ENCODE peak calls at places on chromosomes 2 and 18, in nine cellular contexts. C is GM20000, Z is fibroblast of the aortic adventitia, I is left ventricle myocardium inferior, D is mucosa of descending colon, H is MM.1S, A is activated B cell treated with CpG ODN at 0.5 μM for 24 hours, P is Calu3, S is hepatocyte. Y is an unnamed sample.

GRCh38 chr2:58070765-58071164 is 24.2 kb downstream of the VRK2 start:
- DNase-seq in C (no peak), Z (no peak), I (no peak), D (no peak), H (no peak), A (no peak), P (no peak), S (no peak), Y (no peak)

GRCh38 chr18:54558609-54559585 is 32.1 kb upstream of the DYNAP start:
- DNase-seq in C (peak), Z (peak), I (no peak), D (no peak), H (peak), A (no peak), P (peak), S (peak), Y (no peak)

GRCh38 chr2:45845058-45845457 is 193.6 kb downstream of the PRKCE start:
- DNase-seq in C (no peak), Z (no peak), I (no peak), D (no peak), H (peak), A (no peak), P (no peak), S (no peak), Y (no peak)

GRCh38 chr2:59691518-59692190 is 861.8 kb downstream of the BCL11A start:
- DNase-seq in C (no peak), Z (no peak), I (no peak), D (no peak), H (no peak), A (no peak), P (peak), S (no peak), Y (no peak)

GRCh38 chr2:128302011-128302743 is 16.5 kb downstream of the HS6ST1 start:
- DNase-seq in C (no peak), Z (no peak), I (no peak), D (no peak), H (no peak), A (no peak), P (no peak), S (no peak), Y (no peak)

GRCh38 chr2:205964111-205964761 is 121.7 kb downstream of the INO80D start:
- DNase-seq in C (no peak), Z (no peak), I (no peak), D (no peak), H (no peak), A (no peak), P (no peak), S (no peak), Y (no peak)

GRCh38 chr2:67050621-67051020 is 346.5 kb upstream of the ETAA1 start:
- DNase-seq in C (no peak), Z (peak), I (no peak), D (no peak), H (no peak), A (no peak), P (no peak), S (no peak), Y (no peak)

GRCh38 chr2:47050762-47051161 is 104.3 kb downstream of the STPG4 start:
- DNase-seq in C (no peak), Z (no peak), I (no peak), D (no peak), H (no peak), A (no peak), P (no peak), S (no peak), Y (no peak)

GRCh38 chr18:34957119-34957863 is 83.9 kb upstream of the MAPRE2 start:
- DNase-seq in C (no peak), Z (no peak), I (no peak), D (no peak), H (no peak), A (no peak), P (no peak), S (no peak), Y (no peak)

GRCh38 chr2:44964704-44965343 is 23.3 kb downstream of the SIX3 start:
- DNase-seq in C (no peak), Z (no peak), I (no peak), D (no peak), H (no peak), A (no peak), P (peak), S (no peak), Y (peak)

GRCh38 chr2:84782717-84783442 is 98.0 kb downstream of the TRABD2A start:
- DNase-seq in C (no peak), Z (no peak), I (no peak), D (no peak), H (no peak), A (no peak), P (no peak), S (no peak), Y (no peak)

GRCh38 chr18:46071894-46072867 is at the start of gene PSTPIP2:
- DNase-seq in C (peak), Z (peak), I (peak), D (peak), H (no peak), A (peak), P (peak), S (peak), Y (no peak)

GRCh38 chr2:231617059-231617926 is 24.6 kb downstream of the TEX44 start:
- DNase-seq in C (no peak), Z (no peak), I (no peak), D (peak), H (no peak), A (no peak), P (no peak), S (no peak), Y (no peak)

GRCh38 chr18:63258749-63259580 is 60.6 kb downstream of the BCL2 start:
- DNase-seq in C (no peak), Z (no peak), I (no peak), D (no peak), H (no peak), A (no peak), P (no peak), S (no peak), Y (no peak)

GRCh38 chr18:36303203-36303844 is 5.8 kb downstream of the FHOD3 start:
- DNase-seq in C (no peak), Z (no peak), I (no peak), D (no peak), H (no peak), A (no peak), P (no peak), S (no peak), Y (no peak)

GRCh38 chr18:36655894-36656293 is 172.9 kb downstream of the TPGS2 start:
- DNase-seq in C (no peak), Z (no peak), I (no peak), D (no peak), H (no peak), A (no peak), P (no peak), S (no peak), Y (no peak)

GRCh38 chr18:13175266-13175665 is 43.3 kb upstream of the LDLRAD4 start:
- DNase-seq in C (no peak), Z (no peak), I (no peak), D (no peak), H (no peak), A (no peak), P (no peak), S (no peak), Y (no peak)

GRCh38 chr18:12742453-12742852 is 39.6 kb downstream of the PSMG2 start:
- DNase-seq in C (no peak), Z (peak), I (no peak), D (no peak), H (no peak), A (no peak), P (peak), S (no peak), Y (no peak)

GRCh38 chr2:131404794-131405193 is 40.8 kb upstream of the RAB6D start:
- DNase-seq in C (no peak), Z (no peak), I (no peak), D (no peak), H (no peak), A (no peak), P (no peak), S (no peak), Y (no peak)

GRCh38 chr2:137886432-137886831 is 77.8 kb upstream of the HNMT start:
- DNase-seq in C (no peak), Z (no peak), I (no peak), D (no peak), H (no peak), A (no peak), P (peak), S (peak), Y (no peak)

GRCh38 chr2:137893145-137893544 is 71.1 kb upstream of the HNMT start:
- DNase-seq in C (no peak), Z (no peak), I (no peak), D (no peak), H (no peak), A (no peak), P (no peak), S (no peak), Y (no peak)

DNA sequence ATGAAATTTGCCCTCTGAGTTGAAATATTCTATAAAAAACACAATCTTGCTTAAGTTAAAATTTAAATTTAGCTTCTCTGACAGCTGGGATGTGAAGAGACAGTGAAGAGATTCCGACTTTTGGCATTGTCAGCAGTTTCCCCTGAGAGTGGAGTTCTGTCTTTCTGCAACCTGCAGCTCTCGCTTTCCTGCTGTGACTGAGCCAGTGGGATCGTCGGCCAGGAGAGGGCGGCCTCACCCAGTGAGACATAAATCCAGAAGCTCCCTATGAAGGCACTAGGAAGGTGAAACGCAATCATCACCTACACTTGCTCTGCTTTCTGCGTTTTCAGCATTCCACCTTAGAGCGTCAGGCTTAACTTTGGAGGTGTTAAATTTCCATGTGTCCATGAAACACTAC is 75.4 kb upstream of the HNMT start:
- DNase-seq in C (no peak), Z (peak), I (peak), D (peak), H (peak), A (no peak), P (peak), S (peak), Y (no peak)
- TF ChIP-seq CTCF in C (no peak), Z (peak), I (peak), D (no peak), H (peak), A (no peak), P (peak), S (peak), Y (peak)

DNA sequence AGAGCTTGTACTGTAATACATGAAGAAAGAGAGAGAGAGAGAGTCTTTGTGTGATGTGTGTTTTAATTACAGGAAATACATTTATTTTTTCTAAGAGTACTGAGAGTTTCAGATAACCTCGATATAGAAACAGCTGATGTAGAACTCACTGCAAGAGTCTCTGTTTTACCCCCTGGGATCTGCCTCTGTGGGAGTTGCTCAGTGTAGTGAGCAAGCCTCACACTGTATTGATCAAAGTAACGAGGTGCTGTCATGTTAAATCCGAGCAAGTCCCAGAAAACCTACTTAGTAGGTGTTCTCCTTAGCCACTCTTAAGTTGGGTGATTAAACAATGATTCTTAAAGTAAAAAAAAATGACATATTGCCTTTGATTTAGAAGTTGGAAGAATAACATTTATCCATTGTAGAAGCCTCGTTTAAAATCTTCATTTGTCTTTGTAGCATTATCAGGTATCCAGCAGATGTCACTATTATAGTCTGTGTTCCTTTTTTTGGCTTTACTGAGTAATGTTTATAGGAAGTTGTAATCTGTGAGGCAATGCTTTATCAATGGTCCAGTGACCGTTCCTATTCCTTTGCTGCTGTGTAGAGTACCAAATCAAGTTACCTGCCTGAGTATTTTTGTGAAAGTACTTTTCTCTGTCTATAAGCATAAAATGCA is 219.0 kb downstream of the MYO3B start:
- DNase-seq in C (peak), Z (peak), I (no peak), D (no peak), H (peak), A (no peak), P (no peak), S (peak), Y (no peak)
- TF ChIP-seq CTCF in C (peak), Z (peak), I (peak), D (no peak), H (peak), A (no peak), P (no peak), S (peak), Y (peak)

GRCh38 chr2:169280502-169280901 is 81.8 kb downstream of the LRP2 start:
- DNase-seq in C (no peak), Z (no peak), I (no peak), D (no peak), H (no peak), A (no peak), P (no peak), S (no peak), Y (no peak)

GRCh38 chr2:169272035-169272434 is 90.3 kb downstream of the LRP2 start:
- DNase-seq in C (no peak), Z (no peak), I (no peak), D (no peak), H (no peak), A (no peak), P (no peak), S (no peak), Y (no peak)

GRCh38 chr2:169276045-169276444 is 86.3 kb downstream of the LRP2 start:
- DNase-seq in C (no peak), Z (no peak), I (no peak), D (no peak), H (peak), A (no peak), P (peak), S (no peak), Y (no peak)
- TF ChIP-seq CTCF in C (no peak), Z (no peak), I (peak), D (no peak), H (peak), A (no peak), P (no peak), S (peak), Y (peak)

GRCh38 chr2:133503323-133503722 is 64.9 kb downstream of the NCKAP5 start:
- DNase-seq in C (peak), Z (no peak), I (no peak), D (no peak), H (peak), A (no peak), P (no peak), S (no peak), Y (no peak)
- TF ChIP-seq CTCF in C (no peak), Z (no peak), I (no peak), D (no peak), H (no peak), A (no peak), P (no peak), S (no peak), Y (no peak)

DNA sequence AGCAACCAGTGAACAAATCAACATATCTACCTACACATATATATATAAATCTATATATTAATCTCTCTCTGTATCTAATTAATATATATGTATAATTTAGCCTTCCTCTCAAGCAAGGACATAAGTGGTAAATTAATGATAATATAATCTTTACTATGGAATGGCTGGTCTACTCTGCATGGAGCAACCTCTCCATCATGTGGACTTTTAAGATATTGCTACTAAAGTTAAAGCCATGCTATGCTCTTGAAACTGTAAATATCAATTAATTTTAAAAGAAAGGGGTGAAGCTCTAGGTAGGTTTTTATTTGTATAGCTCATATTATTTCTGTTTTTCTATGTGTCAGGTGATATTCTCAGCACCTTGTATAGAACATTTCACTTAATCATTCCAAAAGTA is 147.0 kb downstream of the PPP1R1C start:
- DNase-seq in C (no peak), Z (peak), I (no peak), D (no peak), H (no peak), A (no peak), P (no peak), S (no peak), Y (no peak)
- TF ChIP-seq CTCF in C (no peak), Z (peak), I (peak), D (no peak), H (no peak), A (no peak), P (peak), S (peak), Y (peak)

DNA sequence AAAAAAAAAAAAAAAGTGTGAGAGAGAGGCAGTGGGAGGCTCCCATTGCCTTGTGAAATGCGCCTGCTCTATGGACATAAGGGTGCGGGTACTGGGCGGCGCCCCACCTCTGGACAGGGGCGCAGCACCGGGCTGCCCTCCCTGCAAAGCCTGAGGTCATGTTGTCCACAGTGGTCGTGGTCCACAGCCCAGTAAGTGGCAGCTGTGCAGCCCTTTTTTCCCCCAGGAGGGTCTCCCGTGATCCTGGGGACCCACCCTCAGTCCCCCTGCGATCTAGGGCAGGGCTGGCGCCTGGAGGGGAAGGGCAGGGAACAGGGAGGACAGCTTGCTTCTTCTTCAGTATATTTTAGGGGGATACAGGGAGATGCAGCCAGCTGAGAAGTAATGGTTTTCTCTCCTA is 37.9 kb downstream of the LPIN1 start:
- DNase-seq in C (no peak), Z (no peak), I (no peak), D (no peak), H (no peak), A (no peak), P (no peak), S (no peak), Y (no peak)
- TF ChIP-seq CTCF in C (no peak), Z (no peak), I (no peak), D (no peak), H (no peak), A (no peak), P (no peak), S (no peak), Y (no peak)